ENCODE peak calls at places on chromosomes 5 and 9, in seven cellular contexts. H is A549, A is HepG2, I is GM12878, S is Panc1, P is HCT116, T is GM23338. U is an unnamed sample.

GRCh38 chr9:20144255-20144654 is 355.4 kb upstream of the SLC24A2 start:
- DNase-seq in H (no peak), A (no peak), I (no peak), S (no peak), P (no peak), T (no peak), U (no peak)

GRCh38 chr5:126579716-126580115 is 15.3 kb downstream of the ALDH7A1 start:
- DNase-seq in H (no peak), A (no peak), I (no peak), S (no peak), P (no peak), T (no peak), U (no peak)

GRCh38 chr5:39411051-39411450 is 13.7 kb downstream of the DAB2 start:
- DNase-seq in H (peak; percentile 26), A (no peak), I (no peak), S (no peak), P (no peak), T (no peak), U (no peak)

GRCh38 chr9:99690573-99690972 is 131.1 kb upstream of the NR4A3 start:
- DNase-seq in H (no peak), A (no peak), I (no peak), S (no peak), P (no peak), T (no peak), U (no peak)

GRCh38 chr9:5511935-5512580 is 1.7 kb downstream of the PDCD1LG2 start:
- DNase-seq in H (no peak), A (no peak), I (no peak), S (no peak), P (no peak), T (no peak), U (no peak)

GRCh38 chr5:172266676-172267092 is 16.9 kb downstream of the UBTD2 start:
- DNase-seq in H (no peak), A (no peak), I (no peak), S (no peak), P (no peak), T (no peak), U (no peak)

GRCh38 chr9:83322438-83322837 is 215.8 kb downstream of the FRMD3 start:
- DNase-seq in H (no peak), A (peak; percentile 7), I (no peak), S (no peak), P (no peak), T (no peak), U (no peak)

GRCh38 chr9:115229496-115229895 is 111.5 kb upstream of the TNC start:
- DNase-seq in H (peak; percentile 35), A (no peak), I (no peak), S (no peak), P (peak; percentile 27), T (no peak), U (no peak)

GRCh38 chr5:81922790-81923398 is 48.9 kb upstream of the ATG10 start:
- DNase-seq in H (no peak), A (no peak), I (peak; percentile 30), S (no peak), P (no peak), T (no peak), U (no peak)

GRCh38 chr5:9157020-9157419 is 388.9 kb downstream of the SEMA5A start:
- DNase-seq in H (no peak), A (no peak), I (no peak), S (no peak), P (no peak), T (no peak), U (no peak)

GRCh38 chr5:121408778-121409177 is 442.9 kb upstream of the FTMT start:
- DNase-seq in H (peak; percentile 2), A (no peak), I (no peak), S (no peak), P (no peak), T (peak; percentile 4), U (no peak)

GRCh38 chr5:83866191-83866590 is 145.5 kb upstream of the HAPLN1 start:
- DNase-seq in H (no peak), A (no peak), I (no peak), S (no peak), P (no peak), T (no peak), U (no peak)

GRCh38 chr5:96680759-96681158 is 18.6 kb downstream of the CAST start:
- DNase-seq in H (no peak), A (no peak), I (no peak), S (no peak), P (no peak), T (no peak), U (no peak)

GRCh38 chr5:59972043-59972442 is 78.5 kb upstream of the PDE4D start:
- DNase-seq in H (no peak), A (no peak), I (no peak), S (no peak), P (no peak), T (no peak), U (no peak)

GRCh38 chr5:6632324-6632930 is 417 bp downstream of the NSUN2 start:
- DNase-seq in H (no peak), A (peak; percentile 18), I (no peak), S (no peak), P (no peak), T (peak; percentile 59), U (no peak)

GRCh38 chr5:168317521-168318147 is 26.2 kb downstream of the WWC1 start:
- DNase-seq in H (peak; percentile 98), A (peak; percentile 92), I (no peak), S (peak; percentile 53), P (peak; percentile 82), T (no peak), U (no peak)

GRCh38 chr5:59768204-59769040 is 125.1 kb downstream of the PDE4D start:
- DNase-seq in H (peak; percentile 90), A (peak; percentile 77), I (no peak), S (no peak), P (no peak), T (peak; percentile 81), U (no peak)

GRCh38 chr5:28369418-28369817 is 1331.0 kb upstream of the CDH9 start:
- DNase-seq in H (no peak), A (no peak), I (no peak), S (no peak), P (no peak), T (no peak), U (no peak)

GRCh38 chr9:128892223-128892892 is 10.4 kb downstream of the LRRC8A start:
- DNase-seq in H (peak; percentile 70), A (no peak), I (no peak), S (no peak), P (no peak), T (no peak), U (no peak)

GRCh38 chr9:129458155-129458661 is 162.7 kb downstream of the C9orf50 start:
- DNase-seq in H (no peak), A (peak; percentile 51), I (peak; percentile 24), S (no peak), P (no peak), T (peak; percentile 17), U (peak; percentile 71)

GRCh38 chr5:106875591-106876297 is 795.0 kb downstream of the EFNA5 start:
- DNase-seq in H (peak; percentile 58), A (peak; percentile 62), I (no peak), S (peak; percentile 18), P (peak; percentile 35), T (peak; percentile 62), U (peak; percentile 34)

GRCh38 chr9:16712800-16713199 is 157.7 kb downstream of the BNC2 start:
- DNase-seq in H (no peak), A (no peak), I (no peak), S (no peak), P (no peak), T (no peak), U (no peak)

GRCh38 chr5:111384220-111384619 is 128.1 kb downstream of the STARD4 start:
- DNase-seq in H (no peak), A (no peak), I (no peak), S (no peak), P (no peak), T (no peak), U (no peak)

GRCh38 chr9:3751125-3751758 is 225.4 kb upstream of the RFX3 start:
- DNase-seq in H (peak; percentile 47), A (peak; percentile 3), I (no peak), S (no peak), P (no peak), T (peak; percentile 24), U (no peak)
- TF ChIP-seq CTCF in H (no peak), A (no peak), I (no peak), S (no peak), P (no peak), T (no peak), U (no peak)

GRCh38 chr9:97504381-97505216 is 3.1 kb downstream of the TMOD1 start:
- DNase-seq in H (no peak), A (no peak), I (no peak), S (no peak), P (no peak), T (no peak), U (no peak)

GRCh38 chr9:97502984-97503861 is 1.8 kb downstream of the TMOD1 start:
- DNase-seq in H (no peak), A (no peak), I (no peak), S (no peak), P (no peak), T (peak; percentile 49), U (no peak)

GRCh38 chr9:97501972-97502221 is 431 bp downstream of the TMOD1 start:
- DNase-seq in H (no peak), A (no peak), I (no peak), S (no peak), P (no peak), T (peak; percentile 64), U (no peak)

GRCh38 chr9:97502222-97502983 is 937 bp downstream of the TMOD1 start:
- DNase-seq in H (no peak), A (no peak), I (no peak), S (no peak), P (no peak), T (peak; percentile 67), U (no peak)

DNA sequence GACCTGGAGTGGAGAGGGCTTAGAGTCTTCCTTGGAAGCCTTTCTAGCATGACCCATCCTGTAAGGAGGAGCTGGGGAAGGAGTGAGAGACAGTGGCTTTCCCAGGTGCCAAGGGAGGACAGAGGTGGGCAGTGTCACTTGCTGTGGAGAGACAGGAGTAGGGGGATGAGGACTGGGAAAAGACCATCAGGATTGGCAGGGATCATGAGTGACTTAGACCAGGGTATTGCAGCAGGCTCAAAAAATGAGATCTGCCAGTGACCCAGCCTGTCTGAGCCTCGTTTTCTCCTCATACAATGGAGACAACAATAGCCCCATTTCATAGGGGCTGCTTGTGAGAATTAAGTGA is 2.4 kb downstream of the TMOD1 start:
- DNase-seq in H (no peak), A (no peak), I (no peak), S (no peak), P (no peak), T (no peak), U (no peak)
- TF ChIP-seq REST in H (no peak), A (no peak), I (no peak), S (no peak), P (no peak), T (no peak), U (no peak)

DNA sequence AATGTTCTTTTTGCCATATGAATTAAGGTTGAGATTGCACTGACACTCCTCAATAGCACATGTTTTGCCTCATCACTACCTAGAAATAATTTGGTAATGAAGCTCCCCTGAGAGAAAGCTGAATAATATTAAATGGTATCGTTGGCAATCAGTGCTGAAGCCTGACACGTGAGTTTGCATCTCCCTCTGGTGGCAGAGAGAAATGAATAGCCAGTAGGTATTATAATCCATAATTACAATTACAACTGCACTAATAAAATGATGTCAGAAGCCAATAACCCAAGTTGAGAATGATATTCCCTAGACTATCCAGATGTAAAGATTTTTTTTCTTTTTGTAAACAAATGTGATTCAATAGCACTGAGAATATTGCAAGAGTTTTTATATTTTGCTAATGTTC is 700.3 kb downstream of the PTPRD start:
- DNase-seq in H (no peak), A (no peak), I (no peak), S (no peak), P (no peak), T (peak; percentile 33), U (no peak)
- TF ChIP-seq CTCF in H (no peak), A (no peak), I (peak; percentile 26), S (no peak), P (no peak), T (peak; percentile 68), U (no peak)

GRCh38 chr9:95441081-95441480 is 75.7 kb downstream of the PTCH1 start:
- DNase-seq in H (no peak), A (no peak), I (no peak), S (no peak), P (no peak), T (no peak), U (no peak)
- TF ChIP-seq REST in H (no peak), A (no peak), I (no peak), S (no peak), P (no peak), T (no peak), U (no peak)

U was measured in HL-60.